ENCODE peak calls at places on chromosome 17, in nine cellular contexts. C is neuronal stem cell; S is CD8-positive, alpha-beta T cell; P is keratinocyte; R is CD4-positive, alpha-beta memory T cell; T is tibial nerve; F is prostate gland; Y is IMR-90; Q is kidney. D is an unnamed sample.

GRCh38 chr17:79651751-79652150 is 40.9 kb upstream of the RBFOX3 start:
- DNase-seq in C (no peak), S (no peak), P (no peak), R (no peak), T (no peak), F (peak; percentile 2), Y (no peak), Q (no peak), D (no peak)

GRCh38 chr17:68198931-68199836 is 48.7 kb upstream of the AMZ2 start:
- DNase-seq in C (no peak), S (no peak), P (no peak), R (peak; percentile 48), T (no peak), F (no peak), Y (no peak), Q (peak; percentile 79), D (no peak)

GRCh38 chr17:80377798-80378197 is 37.2 kb upstream of the ENDOV start:
- DNase-seq in C (no peak), S (no peak), P (no peak), R (no peak), T (no peak), F (no peak), Y (no peak), Q (no peak), D (peak; percentile 33)

GRCh38 chr17:75615301-75615700 is 17.9 kb upstream of the SMIM5 start:
- DNase-seq in C (no peak), S (no peak), P (no peak), R (no peak), T (no peak), F (no peak), Y (no peak), Q (no peak), D (no peak)

GRCh38 chr17:9095390-9095789 is 74.1 kb downstream of the NTN1 start:
- DNase-seq in C (no peak), S (no peak), P (no peak), R (no peak), T (peak; percentile 22), F (no peak), Y (no peak), Q (no peak), D (no peak)

GRCh38 chr17:9612016-9612415 is 33.3 kb upstream of the USP43 start:
- DNase-seq in C (no peak), S (no peak), P (no peak), R (no peak), T (no peak), F (no peak), Y (no peak), Q (no peak), D (no peak)

GRCh38 chr17:76683921-76684745 is 26.6 kb downstream of the MXRA7 start:
- DNase-seq in C (no peak), S (no peak), P (no peak), R (no peak), T (no peak), F (no peak), Y (no peak), Q (peak; percentile 66), D (no peak)

GRCh38 chr17:48719642-48720262 is 2.6 kb downstream of the PRAC1 start:
- DNase-seq in C (no peak), S (no peak), P (no peak), R (no peak), T (no peak), F (peak; percentile 70), Y (no peak), Q (no peak), D (peak; percentile 54)

GRCh38 chr17:80519091-80519781 is 25.4 kb upstream of the RPTOR start:
- DNase-seq in C (no peak), S (no peak), P (no peak), R (no peak), T (no peak), F (no peak), Y (no peak), Q (no peak), D (no peak)

GRCh38 chr17:75242461-75243042 is 18.9 kb downstream of the GGA3 start:
- DNase-seq in C (no peak), S (no peak), P (no peak), R (peak; percentile 78), T (no peak), F (no peak), Y (no peak), Q (no peak), D (no peak)

GRCh38 chr17:32111141-32111771 is 31.0 kb upstream of the RHOT1 start:
- DNase-seq in C (no peak), S (peak; percentile 8), P (no peak), R (peak; percentile 31), T (peak; percentile 58), F (peak; percentile 32), Y (peak; percentile 68), Q (no peak), D (no peak)

GRCh38 chr17:44106801-44107200 is 16.6 kb downstream of the HDAC5 start:
- DNase-seq in C (no peak), S (no peak), P (no peak), R (no peak), T (no peak), F (no peak), Y (no peak), Q (no peak), D (no peak)

GRCh38 chr17:44110823-44111633 is 12.4 kb downstream of the HDAC5 start:
- DNase-seq in C (no peak), S (peak; percentile 41), P (peak; percentile 54), R (peak; percentile 39), T (peak; percentile 97), F (peak; percentile 94), Y (peak; percentile 86), Q (peak; percentile 99), D (peak; percentile 87)

GRCh38 chr17:44110011-44110686 is 13.3 kb downstream of the HDAC5 start:
- DNase-seq in C (no peak), S (no peak), P (no peak), R (no peak), T (no peak), F (no peak), Y (no peak), Q (peak; percentile 72), D (no peak)

GRCh38 chr17:44108440-44109311 is 14.8 kb downstream of the HDAC5 start:
- DNase-seq in C (no peak), S (no peak), P (no peak), R (no peak), T (peak; percentile 67), F (peak; percentile 29), Y (peak; percentile 98), Q (peak; percentile 95), D (no peak)

GRCh38 chr17:44109312-44109630 is 14.2 kb downstream of the HDAC5 start:
- DNase-seq in C (no peak), S (no peak), P (no peak), R (no peak), T (no peak), F (no peak), Y (no peak), Q (no peak), D (no peak)
- H3K4me1 ChIP-seq in C (peaks cover 24% of the 10 kb centered on the region), S (peaks cover 28% of the 10 kb centered on the region), P (peaks cover 18% of the 10 kb centered on the region), R (peaks cover 31% of the 10 kb centered on the region), T (peaks cover 60% of the 10 kb centered on the region), F (peaks cover 27% of the 10 kb centered on the region), Y (peaks cover 47% of the 10 kb centered on the region), Q (peaks cover 55% of the 10 kb centered on the region), D (peaks cover 6% of the 10 kb centered on the region)

DNA sequence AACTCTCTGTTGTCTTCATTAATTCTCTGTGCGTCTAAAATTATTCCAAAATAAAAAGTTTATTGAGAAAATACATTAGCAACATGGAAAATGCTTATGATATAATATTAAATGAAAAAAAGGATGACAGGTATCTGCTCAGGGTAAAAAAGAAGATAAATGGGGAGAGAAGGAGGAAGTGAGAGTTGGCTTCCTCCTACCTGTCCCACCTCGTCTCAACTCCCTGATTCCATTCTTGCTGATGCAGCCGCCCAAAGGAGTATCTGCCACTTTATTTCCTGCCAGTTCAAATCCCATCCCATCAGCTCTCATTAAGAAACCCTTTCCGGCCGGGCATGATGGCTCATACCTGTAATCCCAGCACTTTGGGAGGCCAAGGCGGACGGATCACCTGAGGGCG is 72.5 kb upstream of the ALOX12 start:
- DNase-seq in C (no peak), S (no peak), P (no peak), R (no peak), T (no peak), F (no peak), Y (no peak), Q (no peak), D (no peak)
- H3K4me1 ChIP-seq in C (no peaks in the 10 kb centered on the region), S (peaks cover 18% of the 10 kb centered on the region), P (peaks cover 10% of the 10 kb centered on the region), R (peaks cover 6% of the 10 kb centered on the region), T (no peaks in the 10 kb centered on the region), F (no peaks in the 10 kb centered on the region), Y (peaks cover 2% of the 10 kb centered on the region), Q (no peaks in the 10 kb centered on the region), D (peaks cover 15% of the 10 kb centered on the region)

GRCh38 chr17:40457369-40457768 is 14.1 kb downstream of the IGFBP4 start:
- DNase-seq in C (no peak), S (no peak), P (no peak), R (no peak), T (no peak), F (no peak), Y (no peak), Q (peak; percentile 10), D (no peak)
- H3K4me1 ChIP-seq in C (peaks cover 11% of the 10 kb centered on the region), S (no peaks in the 10 kb centered on the region), P (peaks cover 35% of the 10 kb centered on the region), R (no peaks in the 10 kb centered on the region), T (peaks cover 49% of the 10 kb centered on the region), F (no peaks in the 10 kb centered on the region), Y (peaks cover 43% of the 10 kb centered on the region), Q (peaks cover 49% of the 10 kb centered on the region), D (no peaks in the 10 kb centered on the region)

DNA sequence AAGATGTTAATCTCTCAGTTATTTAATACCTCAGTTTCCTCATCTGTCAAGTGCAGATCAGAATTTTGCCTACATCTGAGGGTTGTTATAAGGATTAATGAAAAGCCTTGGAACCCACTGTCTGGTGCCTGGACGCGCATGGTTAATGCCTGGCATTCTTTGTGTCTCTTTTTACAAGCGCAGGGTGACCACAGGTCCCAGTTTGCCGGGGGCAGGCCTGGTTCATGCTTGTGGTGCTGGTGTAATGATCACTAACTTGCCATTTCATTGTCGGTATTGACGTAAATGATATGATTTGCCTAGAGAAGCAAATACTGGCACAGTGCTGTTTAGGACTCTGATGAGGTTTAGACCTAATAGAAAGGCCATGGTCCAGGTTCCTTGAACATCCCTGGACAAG is 23.1 kb downstream of the MRC2 start:
- DNase-seq in C (no peak), S (no peak), P (no peak), R (no peak), T (no peak), F (no peak), Y (no peak), Q (no peak), D (no peak)
- H3K4me1 ChIP-seq in C (peaks cover 20% of the 10 kb centered on the region), S (peaks cover 16% of the 10 kb centered on the region), P (peaks cover 6% of the 10 kb centered on the region), R (peaks cover 20% of the 10 kb centered on the region), T (peaks cover 12% of the 10 kb centered on the region), F (peaks cover 5% of the 10 kb centered on the region), Y (peaks cover 36% of the 10 kb centered on the region), Q (peaks cover 8% of the 10 kb centered on the region), D (no peaks in the 10 kb centered on the region)

D was measured in RWPE2.